ENCODE peak calls at places on chromosomes 12 and 14, in four cellular contexts. C, X, M and B are unnamed samples.

GRCh38 chr12:40152783-40153383 is 47.0 kb upstream of the SLC2A13 start:
- DNase-seq in C (peak), X (no peak), M (peak), B (peak)

GRCh38 chr14:32457213-32457920 is 128.3 kb downstream of the AKAP6 start:
- DNase-seq in C (peak), X (no peak), M (no peak), B (peak)

GRCh38 chr12:111438501-111438900 is 32.8 kb downstream of the SH2B3 start:
- DNase-seq in C (peak), X (no peak), M (no peak), B (peak)

GRCh38 chr12:60172266-60172665 is 576.4 kb downstream of the SLC16A7 start:
- DNase-seq in C (peak), X (no peak), M (no peak), B (peak)

GRCh38 chr14:25400607-25401206 is 350.8 kb upstream of the STXBP6 start:
- DNase-seq in C (peak), X (peak), M (peak), B (peak)

GRCh38 chr12:54370218-54370730 is 6.0 kb upstream of the GPR84 start:
- DNase-seq in C (peak), X (peak), M (no peak), B (peak)

GRCh38 chr14:90791481-90791880 is 24.7 kb downstream of the TTC7B start:
- DNase-seq in C (no peak), X (no peak), M (no peak), B (no peak)

GRCh38 chr14:53921027-53921426 is 35.6 kb downstream of the BMP4 start:
- DNase-seq in C (no peak), X (no peak), M (no peak), B (no peak)

GRCh38 chr12:80551897-80552296 is 107.9 kb downstream of the PTPRQ start:
- DNase-seq in C (peak), X (no peak), M (peak), B (peak)

GRCh38 chr12:79601908-79602307 is 88.9 kb downstream of the PAWR start:
- DNase-seq in C (no peak), X (no peak), M (no peak), B (no peak)

GRCh38 chr14:92456215-92457017 is 57.2 kb upstream of the RIN3 start:
- DNase-seq in C (peak), X (peak), M (peak), B (peak)

GRCh38 chr12:46384451-46385301 is 12.1 kb upstream of the SLC38A2 start:
- DNase-seq in C (peak), X (no peak), M (no peak), B (peak)

GRCh38 chr12:106226884-106227640 is 20.8 kb downstream of the CKAP4 start:
- DNase-seq in C (peak), X (peak), M (peak), B (peak)

GRCh38 chr14:90409209-90409730 is 12.4 kb downstream of the CALM1 start:
- DNase-seq in C (peak), X (peak), M (peak), B (peak)

GRCh38 chr14:68392393-68393085 is 400.3 kb downstream of the ZFP36L1 start:
- DNase-seq in C (peak), X (peak), M (peak), B (no peak)

GRCh38 chr14:20247651-20248246 is 8.7 kb downstream of the OR11H4 start:
- DNase-seq in C (no peak), X (no peak), M (no peak), B (no peak)

GRCh38 chr14:68634874-68635601 is 157.8 kb downstream of the ZFP36L1 start:
- DNase-seq in C (no peak), X (no peak), M (no peak), B (no peak)

GRCh38 chr14:49461529-49462401 is 124.4 kb downstream of the RPS29 start:
- DNase-seq in C (peak), X (no peak), M (peak), B (peak)

GRCh38 chr12:66823857-66824570 is 145.1 kb upstream of the GRIP1 start:
- DNase-seq in C (peak), X (no peak), M (no peak), B (no peak)

GRCh38 chr12:18811268-18811667 is 73.3 kb downstream of the CAPZA3 start:
- DNase-seq in C (no peak), X (no peak), M (no peak), B (peak)

GRCh38 chr14:77653473-77653872 is 37.0 kb upstream of the SPTLC2 start:
- DNase-seq in C (no peak), X (peak), M (no peak), B (no peak)

GRCh38 chr12:16766736-16767135 is 160.8 kb upstream of the LMO3 start:
- DNase-seq in C (no peak), X (no peak), M (peak), B (peak)

GRCh38 chr12:75815756-75816155 is 215.8 kb downstream of the PHLDA1 start:
- DNase-seq in C (peak), X (no peak), M (no peak), B (no peak)

GRCh38 chr12:46556105-46556559 is 183.6 kb upstream of the SLC38A2 start:
- DNase-seq in C (peak), X (no peak), M (no peak), B (peak)

GRCh38 chr14:92603309-92604257 is 90.0 kb downstream of the RIN3 start:
- DNase-seq in C (peak), X (peak), M (peak), B (peak)

GRCh38 chr12:69059465-69060457 is 126.8 kb upstream of the CPM start:
- DNase-seq in C (peak), X (no peak), M (no peak), B (peak)

GRCh38 chr14:22849212-22849819 is 12.9 kb downstream of the MMP14 start:
- DNase-seq in C (peak), X (peak), M (no peak), B (peak)

GRCh38 chr12:14984036-14984435 is 11.2 kb downstream of the PDE6H start:
- DNase-seq in C (no peak), X (no peak), M (peak), B (no peak)

GRCh38 chr12:98719515-98720504 is 74.7 kb downstream of the APAF1 start:
- DNase-seq in C (no peak), X (no peak), M (no peak), B (no peak)

GRCh38 chr14:64768401-64769095 is 64.3 kb downstream of the PLEKHG3 start:
- DNase-seq in C (no peak), X (no peak), M (no peak), B (no peak)

GRCh38 chr12:85424581-85425348 is 144.7 kb downstream of the ALX1 start:
- DNase-seq in C (peak), X (no peak), M (no peak), B (peak)

GRCh38 chr14:50750323-50750722 is 80.6 kb downstream of the NIN start:
- DNase-seq in C (no peak), X (no peak), M (no peak), B (no peak)

GRCh38 chr12:108634225-108634795 is 616 bp upstream of the SELPLG start:
- DNase-seq in C (peak), X (peak), M (no peak), B (no peak)

GRCh38 chr12:123114305-123115083 is 36.4 kb downstream of the PITPNM2 start:
- DNase-seq in C (no peak), X (no peak), M (no peak), B (no peak)

GRCh38 chr12:113120670-113121370 is 14.7 kb downstream of the RASAL1 start:
- DNase-seq in C (no peak), X (no peak), M (no peak), B (no peak)

GRCh38 chr12:86613306-86613705 is 357.1 kb upstream of the MGAT4C start:
- DNase-seq in C (no peak), X (no peak), M (no peak), B (no peak)

GRCh38 chr14:81927069-81927468 is 393.4 kb upstream of the SEL1L start:
- DNase-seq in C (no peak), X (no peak), M (peak), B (no peak)

GRCh38 chr12:7512528-7512927 is 9.0 kb upstream of the CD163 start:
- DNase-seq in C (peak), X (no peak), M (no peak), B (peak)